ENCODE peak calls at places on chromosomes 7 and 10, in ten cellular contexts. X is activated CD4-positive, alpha-beta T cell treated with anti-CD3 and anti-CD28 coated beads, Interleukin-2, amount 10 ng/mL, durations not matched to agents 24 days and 14 days; J is IMR-90; R is hypothalamus; M is stimulated activated CD8-positive, alpha-beta memory T cell treated with anti-CD3 and anti-CD28 coated beads, Interleukin-7, amount 100 ng/mL, for 4 hours; I is RWPE1; A is epithelial cell of prostate; B is foreskin fibroblast; G is CD8-positive, alpha-beta memory T cell; O is T-helper 1 cell. C is an unnamed sample.

GRCh38 chr7:82945056-82945455 is 217.6 kb downstream of the PCLO start:
- DNase-seq in O (no peak), G (no peak), B (no peak), J (no peak), M (no peak), A (no peak), X (no peak), I (no peak), R (no peak), C (no peak)

GRCh38 chr10:118590334-118590733 is 5.1 kb downstream of the PRLHR start:
- DNase-seq in G (no peak), B (peak; percentile 20), M (no peak), I (peak; percentile 34), X (no peak), A (peak; percentile 31), O (no peak), J (no peak), R (peak; percentile 38), C (no peak)

GRCh38 chr7:100452513-100452912 is 11.5 kb downstream of the SPACDR start:
- DNase-seq in A (no peak), M (no peak), X (no peak), G (no peak), I (no peak), B (no peak), O (no peak), J (no peak), R (no peak), C (no peak)

GRCh38 chr7:25303380-25304321 is 75.4 kb upstream of the NPVF start:
- DNase-seq in B (no peak), R (no peak), M (no peak), I (no peak), X (no peak), G (no peak), O (no peak), J (no peak), A (no peak), C (peak; percentile 9)

GRCh38 chr7:139648941-139649425 is 125.5 kb downstream of the CLEC2L start:
- DNase-seq in G (no peak), M (no peak), R (no peak), I (no peak), X (no peak), A (no peak), O (no peak), J (no peak), B (no peak), C (no peak)

GRCh38 chr10:4151466-4151865 is 366.5 kb upstream of the KLF6 start:
- DNase-seq in B (no peak), I (no peak), M (no peak), A (no peak), J (peak; percentile 6), R (no peak), X (peak; percentile 58), G (no peak), O (peak; percentile 7), C (no peak)

GRCh38 chr7:91827169-91827568 is 53.3 kb downstream of the MTERF1 start:
- DNase-seq in O (no peak), J (no peak), I (no peak), B (no peak), R (no peak), G (no peak), A (no peak), M (no peak), X (no peak), C (no peak)

GRCh38 chr7:4129481-4130122 is 552.5 kb upstream of the FOXK1 start:
- DNase-seq in I (no peak), R (peak; percentile 23), O (no peak), J (no peak), X (no peak), B (no peak), G (no peak), A (no peak), M (no peak), C (no peak)

GRCh38 chr10:29009464-29009863 is 279.4 kb upstream of the LYZL1 start:
- DNase-seq in O (no peak), J (no peak), M (no peak), R (no peak), A (no peak), X (no peak), G (no peak), I (no peak), B (no peak), C (no peak)

GRCh38 chr10:34815174-34816066 is at the start of gene PARD3:
- DNase-seq in A (no peak), I (peak; percentile 75), R (peak; percentile 24), B (peak; percentile 56), O (no peak), J (peak; percentile 51), G (no peak), X (peak; percentile 63), M (no peak), C (no peak)

GRCh38 chr7:126776506-126776905 is 476.2 kb downstream of the GRM8 start:
- DNase-seq in J (no peak), M (no peak), B (no peak), O (no peak), I (no peak), A (no peak), G (no peak), X (no peak), R (no peak), C (no peak)

GRCh38 chr7:77935652-77936348 is 137.2 kb downstream of the PHTF2 start:
- DNase-seq in J (no peak), X (no peak), G (no peak), O (no peak), I (peak; percentile 5), A (no peak), R (no peak), M (no peak), B (no peak), C (no peak)

GRCh38 chr10:24811906-24812305 is 88.2 kb upstream of the ARHGAP21 start:
- DNase-seq in G (no peak), A (no peak), X (no peak), I (no peak), B (no peak), R (peak; percentile 75), M (no peak), O (no peak), J (no peak), C (no peak)

GRCh38 chr7:111004297-111004901 is 86.5 kb upstream of the LRRN3 start:
- DNase-seq in O (peak; percentile 6), X (no peak), G (no peak), M (no peak), R (no peak), J (no peak), A (no peak), I (no peak), B (no peak), C (no peak)

GRCh38 chr7:151745090-151745638 is 131.8 kb downstream of the PRKAG2 start:
- DNase-seq in R (peak; percentile 25), O (peak; percentile 45), B (peak; percentile 85), A (peak; percentile 48), J (peak; percentile 89), G (no peak), I (peak; percentile 51), M (no peak), X (no peak), C (no peak)

GRCh38 chr10:102452672-102453340 is 1.5 kb upstream of the C10orf95 start:
- DNase-seq in R (peak; percentile 49), I (peak; percentile 50), M (peak; percentile 46), J (peak; percentile 85), X (peak; percentile 85), G (no peak), B (peak; percentile 85), A (no peak), O (peak; percentile 77), C (no peak)